ENCODE peak calls at places on chromosome 9, in ten cellular contexts. U is AG20443; G is hepatic stellate cell; T is amygdala; Z is Right ventricle myocardium superior; E is CD8-positive, alpha-beta T cell; J is activated T-helper 1 cell treated with anti-CD3 and anti-CD28 coated beads, Interleukin-12 subunit alpha, Interleukin-12 subunit beta, Interleukin-2, Interleukin-4 antibody, amounts not matched to agents 30 ng/mL and 10 ng/mL and 1 ng/mL, durations not matched to agents 14 hours and 24 hours and 36 hours; R is activated T-cell treated with anti-CD3 and anti-CD28 coated beads, Interleukin-2, amount 50 U/mL, for 4 hours; B is NCI-H2081; O is type B pancreatic cell. N is an unnamed sample.

GRCh38 chr9:116269250-116269649 is 115.7 kb downstream of the PAPPA start:
- DNase-seq in Z (no peak), B (no peak), J (no peak), R (no peak), G (no peak), E (no peak), U (no peak), O (no peak), T (no peak), N (no peak)

GRCh38 chr9:114311571-114312512 is 11.1 kb upstream of the ORM1 start:
- DNase-seq in G (no peak), E (no peak), J (no peak), R (no peak), B (no peak), O (peak; percentile 39), Z (no peak), T (no peak), U (peak; percentile 1), N (no peak)

GRCh38 chr9:90905079-90905478 is 103.5 kb downstream of the SYK start:
- DNase-seq in E (no peak), U (no peak), O (no peak), T (no peak), B (no peak), Z (no peak), J (no peak), G (no peak), R (no peak), N (no peak)

GRCh38 chr9:79868532-79869189 is 296.9 kb downstream of the TLE4 start:
- DNase-seq in Z (no peak), R (no peak), O (no peak), T (no peak), G (no peak), U (no peak), J (no peak), B (no peak), E (no peak), N (no peak)

GRCh38 chr9:96009690-96010477 is 134.4 kb downstream of the ERCC6L2 start:
- DNase-seq in E (peak; percentile 62), J (peak; percentile 75), U (no peak), B (no peak), R (peak; percentile 52), T (no peak), Z (no peak), O (no peak), G (no peak), N (peak; percentile 34)

GRCh38 chr9:21782207-21782606 is 20.2 kb upstream of the MTAP start:
- DNase-seq in O (no peak), J (no peak), E (no peak), R (no peak), T (no peak), G (no peak), B (no peak), U (no peak), Z (no peak), N (no peak)

GRCh38 chr9:4962085-4962484 is 23.0 kb upstream of the JAK2 start:
- DNase-seq in R (no peak), Z (no peak), O (no peak), B (no peak), G (no peak), T (no peak), U (no peak), E (no peak), J (no peak), N (no peak)

GRCh38 chr9:4298255-4299005 is 1.4 kb downstream of the GLIS3 start:
- DNase-seq in O (no peak), E (no peak), J (peak; percentile 19), B (no peak), Z (peak; percentile 48), U (peak; percentile 28), T (no peak), R (peak; percentile 43), G (peak; percentile 29), N (peak; percentile 19)

GRCh38 chr9:110847661-110848060 is 179.1 kb downstream of the MUSK start:
- DNase-seq in O (no peak), E (no peak), U (no peak), R (no peak), T (no peak), B (no peak), J (no peak), G (no peak), Z (no peak), N (no peak)

GRCh38 chr9:33225319-33226152 is 14.4 kb upstream of the SPINK4 start:
- DNase-seq in T (no peak), B (peak; percentile 48), Z (no peak), R (peak; percentile 71), O (no peak), J (peak; percentile 55), U (peak; percentile 63), G (no peak), E (peak; percentile 64), N (peak; percentile 40)

GRCh38 chr9:13378171-13378570 is 98.7 kb upstream of the MPDZ start:
- DNase-seq in E (no peak), B (no peak), Z (no peak), O (no peak), R (no peak), J (no peak), U (peak; percentile 60), G (no peak), T (no peak), N (no peak)

GRCh38 chr9:76562511-76562911 is 103.5 kb downstream of the GCNT1 start:
- DNase-seq in O (no peak), R (no peak), B (no peak), E (no peak), Z (no peak), G (no peak), U (peak; percentile 62), J (no peak), T (no peak), N (no peak)

GRCh38 chr9:98794802-98795201 is 1.6 kb downstream of the ANKS6 start:
- DNase-seq in R (no peak), O (peak; percentile 31), Z (no peak), T (no peak), B (no peak), J (no peak), G (no peak), U (no peak), E (no peak), N (no peak)

GRCh38 chr9:120868339-120868675 is 8.7 kb downstream of the PHF19 start:
- DNase-seq in U (no peak), R (no peak), G (no peak), Z (no peak), J (no peak), B (no peak), T (no peak), O (no peak), E (no peak), N (no peak)

GRCh38 chr9:120392711-120393110 is 187.3 kb downstream of the CDK5RAP2 start:
- DNase-seq in G (no peak), Z (no peak), O (no peak), R (no peak), U (no peak), T (no peak), E (no peak), J (no peak), B (no peak), N (no peak)

GRCh38 chr9:116549061-116549664 is 137.9 kb upstream of the TRIM32 start:
- DNase-seq in Z (peak; percentile 87), E (no peak), O (no peak), B (no peak), R (no peak), T (no peak), J (no peak), U (peak; percentile 97), G (peak; percentile 90), N (no peak)

GRCh38 chr9:109556061-109556460 is 58.0 kb upstream of the PTPN3 start:
- DNase-seq in B (no peak), G (no peak), T (no peak), R (no peak), J (no peak), U (no peak), O (no peak), E (no peak), Z (no peak), N (no peak)

GRCh38 chr9:102405218-102405867 is 589.8 kb upstream of the CYLC2 start:
- DNase-seq in G (no peak), O (no peak), Z (no peak), T (no peak), R (no peak), E (no peak), J (no peak), B (no peak), U (no peak), N (no peak)

GRCh38 chr9:93658184-93658925 is 82.0 kb downstream of the PHF2 start:
- DNase-seq in U (no peak), J (no peak), B (no peak), O (no peak), E (no peak), Z (peak; percentile 25), R (no peak), T (no peak), G (no peak), N (no peak)

GRCh38 chr9:80866576-80867227 is 822.6 kb downstream of the TLE1 start:
- DNase-seq in J (no peak), T (no peak), E (no peak), G (no peak), U (no peak), B (no peak), O (no peak), Z (no peak), R (no peak), N (no peak)

GRCh38 chr9:34555002-34555348 is 32.2 kb upstream of the ENHO start:
- DNase-seq in T (no peak), B (no peak), U (no peak), O (no peak), E (no peak), G (no peak), Z (peak; percentile 36), J (no peak), R (no peak), N (no peak)